ENCODE peak calls at places on chromosomes 3 and 15, in six cellular contexts. D is dorsolateral prefrontal cortex, A is RPMI8226, P is NCI-H345, T is HFFc6, S is Caki2. X is an unnamed sample.

GRCh38 chr15:69116391-69116790 is 44.0 kb upstream of the GLCE start:
- DNase-seq in A (no peak), P (no peak), D (no peak), S (no peak), T (no peak), X (no peak)

GRCh38 chr3:12695112-12695511 is 31.2 kb upstream of the RAF1 start:
- DNase-seq in T (no peak), D (no peak), P (no peak), S (no peak), A (no peak), X (no peak)

GRCh38 chr3:43729707-43730399 is 39.1 kb downstream of the ABHD5 start:
- DNase-seq in S (no peak), P (no peak), A (no peak), T (no peak), D (no peak), X (no peak)

GRCh38 chr15:83424101-83424500 is 23.0 kb upstream of the SH3GL3 start:
- DNase-seq in A (no peak), T (no peak), S (no peak), P (no peak), D (no peak), X (no peak)

GRCh38 chr3:20539666-20540460 is 353.9 kb upstream of the SGO1 start:
- DNase-seq in T (no peak), D (no peak), A (no peak), P (no peak), S (no peak), X (no peak)

GRCh38 chr15:95760508-95760907 is 570.0 kb upstream of the NR2F2 start:
- DNase-seq in T (no peak), D (no peak), S (peak), A (no peak), P (no peak), X (no peak)

GRCh38 chr15:88627463-88627862 is 6.3 kb downstream of the AEN start:
- DNase-seq in D (no peak), S (no peak), A (peak), T (no peak), P (no peak), X (peak)

GRCh38 chr3:71896751-71897150 is 111.8 kb upstream of the PROK2 start:
- DNase-seq in A (no peak), S (no peak), D (no peak), T (no peak), P (no peak), X (no peak)

GRCh38 chr3:125194061-125194848 is 18.3 kb downstream of the SLC12A8 start:
- DNase-seq in A (no peak), T (peak), D (no peak), P (no peak), S (no peak), X (no peak)

GRCh38 chr3:1971780-1972179 is 126.9 kb upstream of the CNTN4 start:
- DNase-seq in S (no peak), T (no peak), D (no peak), A (no peak), P (no peak), X (no peak)

GRCh38 chr15:72288796-72289596 is 16.6 kb upstream of the PARP6 start:
- DNase-seq in A (no peak), S (no peak), D (no peak), T (no peak), P (no peak), X (no peak)

GRCh38 chr3:38580450-38581382 is 68.8 kb downstream of the SCN5A start:
- DNase-seq in A (no peak), D (no peak), P (no peak), S (no peak), T (no peak), X (no peak)

GRCh38 chr3:99872633-99873254 is 55.1 kb downstream of the CMSS1 start:
- DNase-seq in P (no peak), D (no peak), T (no peak), S (no peak), A (no peak), X (no peak)

GRCh38 chr3:100709840-100710235 is 544 bp downstream of the TFG start:
- DNase-seq in S (peak), A (peak), P (no peak), D (no peak), T (no peak), X (peak)

GRCh38 chr3:53162672-53163458 is 1.9 kb downstream of the PRKCD start:
- DNase-seq in S (no peak), P (no peak), D (no peak), A (peak), T (no peak), X (peak)

GRCh38 chr15:74851960-74852359 is 9.0 kb upstream of the ULK3 start:
- DNase-seq in T (no peak), D (no peak), A (no peak), P (no peak), S (no peak), X (no peak)

GRCh38 chr3:175911937-175912336 is 1052.8 kb downstream of the NAALADL2 start:
- DNase-seq in A (no peak), S (no peak), T (no peak), D (no peak), P (no peak), X (no peak)

GRCh38 chr3:11908981-11909698 is 62.5 kb upstream of the TAMM41 start:
- DNase-seq in D (no peak), S (no peak), A (peak), P (no peak), T (no peak), X (no peak)